ENCODE peak calls at places on chromosomes 3 and 15, in six cellular contexts. V, G, W, E, B and O are unnamed samples.

GRCh38 chr15:97456541-97456940 is 504.0 kb upstream of the ARRDC4 start:
- DNase-seq in V (no peak), G (no peak), W (no peak), E (no peak), B (no peak), O (no peak)

GRCh38 chr3:72492240-72492639 is 356.0 kb downstream of the SHQ1 start:
- DNase-seq in V (no peak), G (peak; percentile 75), W (no peak), E (peak; percentile 95), B (peak; percentile 92), O (no peak)

GRCh38 chr3:67790043-67790442 is 135.6 kb upstream of the SUCLG2 start:
- DNase-seq in V (peak; percentile 36), G (peak; percentile 54), W (peak; percentile 75), E (peak; percentile 59), B (peak; percentile 52), O (peak; percentile 90)

GRCh38 chr3:135392151-135392550 is 573.4 kb upstream of the PPP2R3A start:
- DNase-seq in V (no peak), G (no peak), W (no peak), E (peak; percentile 19), B (no peak), O (no peak)

GRCh38 chr3:182601597-182601996 is 191.7 kb upstream of the ATP11B start:
- DNase-seq in V (no peak), G (no peak), W (no peak), E (no peak), B (no peak), O (no peak)

GRCh38 chr3:160564949-160565441 is 376 bp downstream of the KPNA4 start:
- DNase-seq in V (peak; percentile 61), G (peak; percentile 77), W (peak; percentile 51), E (peak; percentile 67), B (peak; percentile 51), O (peak; percentile 85)

GRCh38 chr3:3800685-3801509 is 1.7 kb downstream of the LRRN1 start:
- DNase-seq in V (peak; percentile 32), G (no peak), W (peak; percentile 40), E (peak; percentile 13), B (no peak), O (no peak)

GRCh38 chr3:195591852-195592251 is 8.1 kb upstream of the APOD start:
- DNase-seq in V (no peak), G (no peak), W (no peak), E (no peak), B (no peak), O (no peak)

GRCh38 chr3:65181397-65181871 is 493.6 kb upstream of the ADAMTS9 start:
- DNase-seq in V (no peak), G (no peak), W (no peak), E (no peak), B (no peak), O (no peak)

GRCh38 chr3:158452324-158452723 is 118.7 kb upstream of the MLF1 start:
- DNase-seq in V (no peak), G (peak; percentile 7), W (no peak), E (no peak), B (no peak), O (no peak)

GRCh38 chr3:153273767-153274443 is 111.9 kb downstream of the RAP2B start:
- DNase-seq in V (no peak), G (no peak), W (no peak), E (peak; percentile 21), B (peak; percentile 76), O (no peak)

GRCh38 chr3:15805756-15806266 is 8.0 kb upstream of the ANKRD28 start:
- DNase-seq in V (no peak), G (peak; percentile 95), W (no peak), E (peak; percentile 89), B (peak; percentile 89), O (no peak)

GRCh38 chr3:121878411-121878810 is 15.8 kb upstream of the SLC15A2 start:
- DNase-seq in V (no peak), G (no peak), W (no peak), E (no peak), B (no peak), O (no peak)

GRCh38 chr3:101464235-101464634 is 48.8 kb downstream of the SENP7 start:
- DNase-seq in V (no peak), G (no peak), W (no peak), E (no peak), B (no peak), O (no peak)

GRCh38 chr3:151483488-151483887 is 22.6 kb upstream of the IGSF10 start:
- DNase-seq in V (no peak), G (no peak), W (no peak), E (no peak), B (no peak), O (no peak)

GRCh38 chr15:36608166-36608565 is 28.7 kb downstream of the CDIN1 start:
- DNase-seq in V (no peak), G (no peak), W (no peak), E (no peak), B (no peak), O (no peak)

DNA sequence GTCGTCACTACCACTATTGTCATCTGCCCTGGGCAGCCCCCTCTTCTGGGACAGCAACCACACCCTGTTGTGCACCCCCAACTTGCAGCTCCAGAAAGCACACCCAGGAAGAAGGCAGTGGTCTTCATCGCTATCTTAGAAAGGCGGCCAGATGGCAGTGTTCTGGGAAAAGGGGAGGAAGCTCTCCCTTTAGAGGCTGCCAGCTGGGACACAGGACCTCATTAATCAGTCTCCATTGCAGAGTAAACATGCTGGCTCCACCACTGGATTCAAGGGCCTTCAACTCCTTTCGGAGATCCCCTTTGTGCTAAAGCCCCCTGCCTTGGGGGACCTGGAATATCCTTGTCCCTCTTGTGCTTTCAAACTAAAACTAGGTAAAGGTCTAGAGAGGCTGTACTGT is 199.3 kb upstream of the LINGO1 start:
- DNase-seq in V (no peak), G (no peak), W (no peak), E (no peak), B (no peak), O (no peak)
- H4K91ac ChIP-seq in V (no peak overlapping the region), G (no peak overlapping the region), W (no peak overlapping the region), E (no peak overlapping the region), B (no peak overlapping the region), O (no peak overlapping the region)

DNA sequence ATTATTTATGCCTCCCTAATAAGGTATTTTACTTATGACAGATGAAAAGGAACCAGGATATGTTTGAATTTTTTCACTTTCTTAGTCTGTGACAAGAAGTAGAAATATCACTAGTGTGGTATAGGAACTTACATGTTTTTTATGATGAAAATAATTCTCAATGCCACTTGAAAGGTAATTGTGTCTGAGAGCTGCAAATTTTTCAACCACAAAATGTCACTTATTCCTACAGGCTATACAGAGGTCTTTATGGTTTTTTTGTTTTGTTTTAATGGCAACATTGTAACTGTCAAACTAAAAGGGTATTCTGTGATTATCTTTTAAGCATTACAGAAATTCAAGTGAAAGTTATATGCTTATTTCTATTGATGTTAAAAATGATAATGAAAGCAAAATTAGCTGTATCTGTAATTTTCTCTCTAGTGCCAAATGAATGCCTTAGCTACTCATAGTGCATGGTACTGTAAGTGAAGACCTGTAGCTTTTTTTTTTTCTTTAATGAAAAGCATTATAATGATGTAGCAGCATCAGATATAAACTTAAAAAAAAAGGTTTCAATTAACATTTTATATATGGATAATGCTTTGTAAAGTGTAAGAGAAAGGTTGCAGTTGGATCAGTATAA is 14.7 kb downstream of the FEM1B start:
- DNase-seq in V (no peak), G (no peak), W (no peak), E (no peak), B (no peak), O (no peak)
- H4K91ac ChIP-seq in V (no peak overlapping the region), G (no peak overlapping the region), W (no peak overlapping the region), E (no peak overlapping the region), B (no peak overlapping the region), O (no peak overlapping the region)

GRCh38 chr3:138234401-138235179 is 47.5 kb downstream of the ARMC8 start:
- DNase-seq in V (no peak), G (no peak), W (no peak), E (no peak), B (peak; percentile 76), O (no peak)
- H4K91ac ChIP-seq in V (no peak overlapping the region), G (no peak overlapping the region), W (no peak overlapping the region), E (no peak overlapping the region), B (no peak overlapping the region), O (no peak overlapping the region)

DNA sequence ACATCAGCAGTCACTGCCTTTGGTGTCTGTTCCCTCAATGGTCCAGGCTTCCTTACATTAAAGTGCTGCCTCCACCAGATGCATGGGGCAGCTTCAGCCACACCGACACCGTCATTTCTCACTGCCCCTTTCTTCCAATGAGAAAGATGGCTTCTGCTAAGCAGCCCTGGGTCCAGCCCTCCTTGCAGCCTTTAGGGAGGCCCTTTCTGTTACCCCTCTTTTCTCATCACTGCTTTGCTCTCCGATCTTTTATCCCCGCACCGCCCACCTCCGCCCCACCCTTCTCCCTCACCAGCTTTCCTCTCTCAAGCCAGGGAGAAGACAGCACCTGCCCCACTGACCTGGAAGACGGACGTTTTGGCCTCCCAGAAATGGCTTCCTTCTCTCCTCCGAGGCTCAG is 28.2 kb upstream of the CXCR6 start:
- DNase-seq in V (no peak), G (no peak), W (no peak), E (no peak), B (no peak), O (no peak)
- H4K91ac ChIP-seq in V (no peak overlapping the region), G (no peak overlapping the region), W (no peak overlapping the region), E (no peak overlapping the region), B (no peak overlapping the region), O (no peak overlapping the region)

GRCh38 chr15:61888074-61888780 is 172.0 kb downstream of the VPS13C start:
- DNase-seq in V (no peak), G (no peak), W (no peak), E (no peak), B (peak; percentile 24), O (no peak)

GRCh38 chr15:61889706-61890105 is 170.5 kb downstream of the VPS13C start:
- DNase-seq in V (no peak), G (no peak), W (no peak), E (no peak), B (no peak), O (no peak)

GRCh38 chr15:61890106-61890505 is 170.1 kb downstream of the VPS13C start:
- DNase-seq in V (no peak), G (no peak), W (no peak), E (no peak), B (no peak), O (no peak)

GRCh38 chr15:61893146-61893545 is 167.1 kb downstream of the VPS13C start:
- DNase-seq in V (no peak), G (no peak), W (no peak), E (no peak), B (no peak), O (no peak)

GRCh38 chr15:61892140-61892539 is 168.1 kb downstream of the VPS13C start:
- DNase-seq in V (no peak), G (no peak), W (peak; percentile 52), E (no peak), B (no peak), O (peak; percentile 15)
- H4K91ac ChIP-seq in V (no peak overlapping the region), G (no peak overlapping the region), W (no peak overlapping the region), E (no peak overlapping the region), B (no peak overlapping the region), O (no peak overlapping the region)

DNA sequence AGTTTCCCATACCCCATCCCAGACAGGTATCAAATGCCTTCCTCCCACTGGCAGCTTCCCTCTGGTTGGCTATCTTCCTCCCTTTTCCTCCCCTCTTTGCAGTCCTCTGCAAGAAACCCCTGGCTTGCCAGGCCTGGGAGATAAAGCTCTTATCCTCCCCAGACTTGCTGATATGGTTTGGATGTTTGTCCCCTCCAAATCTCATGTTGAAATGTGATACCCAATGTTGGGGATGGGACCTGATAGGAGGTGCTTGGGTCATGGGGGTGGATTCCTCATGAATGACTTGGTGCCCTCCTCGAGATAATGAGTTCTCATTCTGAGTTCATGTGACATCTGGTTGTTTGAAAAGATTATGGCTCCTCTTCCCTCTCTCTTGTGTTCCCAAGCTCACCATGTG is 32.2 kb upstream of the SNRK start:
- DNase-seq in V (no peak), G (no peak), W (no peak), E (no peak), B (no peak), O (no peak)
- H4K91ac ChIP-seq in V (no peak overlapping the region), G (no peak overlapping the region), W (no peak overlapping the region), E (no peak overlapping the region), B (no peak overlapping the region), O (no peak overlapping the region)